ENCODE peak calls at places on chromosomes 2 and 18, in eight cellular contexts. One of them, this sample, is unnamed.

GRCh38 chr2:70085711-70086277 is 1.5 kb upstream of the PCBP1 start:
- DNase-seq in DMS153: no peak
- DNase-seq in ovary: no peak
- DNase-seq in NCI-H748 treated with DMSO at 0.1 percent for 48 hours: no peak
- DNase-seq in stimulated activated CD8-positive, alpha-beta memory T cell treated with anti-CD3 and anti-CD28 coated beads, Interleukin-4, amount 100 ng/mL, for 4 hours: no peak
- DNase-seq in GM03348: no peak
- DNase-seq in NCI-H82: peak
- DNase-seq in activated CD8-positive, alpha-beta memory T cell treated with anti-CD3 and anti-CD28 coated beads for 24 hours: peak
- DNase-seq in this sample: no peak

GRCh38 chr2:42847596-42848151 is 55.3 kb upstream of the HAAO start:
- DNase-seq in DMS153: no peak
- DNase-seq in ovary: no peak
- DNase-seq in NCI-H82: no peak
- DNase-seq in NCI-H748 treated with DMSO at 0.1 percent for 48 hours: no peak
- DNase-seq in activated CD8-positive, alpha-beta memory T cell treated with anti-CD3 and anti-CD28 coated beads for 24 hours: no peak
- DNase-seq in GM03348: no peak
- DNase-seq in stimulated activated CD8-positive, alpha-beta memory T cell treated with anti-CD3 and anti-CD28 coated beads, Interleukin-4, amount 100 ng/mL, for 4 hours: no peak
- DNase-seq in this sample: no peak

GRCh38 chr2:105373895-105374401 is 24.9 kb downstream of the FHL2 start:
- DNase-seq in stimulated activated CD8-positive, alpha-beta memory T cell treated with anti-CD3 and anti-CD28 coated beads, Interleukin-4, amount 100 ng/mL, for 4 hours: no peak
- DNase-seq in NCI-H82: no peak
- DNase-seq in activated CD8-positive, alpha-beta memory T cell treated with anti-CD3 and anti-CD28 coated beads for 24 hours: no peak
- DNase-seq in DMS153: no peak
- DNase-seq in GM03348: no peak
- DNase-seq in ovary: peak
- DNase-seq in NCI-H748 treated with DMSO at 0.1 percent for 48 hours: no peak
- DNase-seq in this sample: no peak

GRCh38 chr2:230443540-230443939 is 27.5 kb downstream of the SP100 start:
- DNase-seq in GM03348: peak
- DNase-seq in NCI-H748 treated with DMSO at 0.1 percent for 48 hours: no peak
- DNase-seq in stimulated activated CD8-positive, alpha-beta memory T cell treated with anti-CD3 and anti-CD28 coated beads, Interleukin-4, amount 100 ng/mL, for 4 hours: no peak
- DNase-seq in NCI-H82: no peak
- DNase-seq in ovary: no peak
- DNase-seq in DMS153: no peak
- DNase-seq in activated CD8-positive, alpha-beta memory T cell treated with anti-CD3 and anti-CD28 coated beads for 24 hours: no peak
- DNase-seq in this sample: no peak

GRCh38 chr2:144516981-144517824 is 2.7 kb downstream of the ZEB2 start:
- DNase-seq in ovary: peak
- DNase-seq in GM03348: peak
- DNase-seq in activated CD8-positive, alpha-beta memory T cell treated with anti-CD3 and anti-CD28 coated beads for 24 hours: peak
- DNase-seq in NCI-H748 treated with DMSO at 0.1 percent for 48 hours: no peak
- DNase-seq in NCI-H82: peak
- DNase-seq in stimulated activated CD8-positive, alpha-beta memory T cell treated with anti-CD3 and anti-CD28 coated beads, Interleukin-4, amount 100 ng/mL, for 4 hours: no peak
- DNase-seq in DMS153: peak
- DNase-seq in this sample: no peak

GRCh38 chr18:31610841-31611240 is 19.2 kb downstream of the TTR start:
- DNase-seq in activated CD8-positive, alpha-beta memory T cell treated with anti-CD3 and anti-CD28 coated beads for 24 hours: no peak
- DNase-seq in NCI-H82: peak
- DNase-seq in NCI-H748 treated with DMSO at 0.1 percent for 48 hours: no peak
- DNase-seq in DMS153: peak
- DNase-seq in ovary: no peak
- DNase-seq in GM03348: no peak
- DNase-seq in stimulated activated CD8-positive, alpha-beta memory T cell treated with anti-CD3 and anti-CD28 coated beads, Interleukin-4, amount 100 ng/mL, for 4 hours: no peak
- DNase-seq in this sample: peak

GRCh38 chr2:90207454-90208058 is 1516.1 kb downstream of the RPIA start:
- DNase-seq in NCI-H748 treated with DMSO at 0.1 percent for 48 hours: no peak
- DNase-seq in NCI-H82: peak
- DNase-seq in stimulated activated CD8-positive, alpha-beta memory T cell treated with anti-CD3 and anti-CD28 coated beads, Interleukin-4, amount 100 ng/mL, for 4 hours: no peak
- DNase-seq in ovary: no peak
- DNase-seq in GM03348: peak
- DNase-seq in DMS153: no peak
- DNase-seq in activated CD8-positive, alpha-beta memory T cell treated with anti-CD3 and anti-CD28 coated beads for 24 hours: no peak
- DNase-seq in this sample: no peak

GRCh38 chr18:46199515-46200147 is 95.4 kb downstream of the HAUS1 start:
- DNase-seq in DMS153: no peak
- DNase-seq in activated CD8-positive, alpha-beta memory T cell treated with anti-CD3 and anti-CD28 coated beads for 24 hours: no peak
- DNase-seq in GM03348: no peak
- DNase-seq in NCI-H82: peak
- DNase-seq in NCI-H748 treated with DMSO at 0.1 percent for 48 hours: no peak
- DNase-seq in ovary: no peak
- DNase-seq in stimulated activated CD8-positive, alpha-beta memory T cell treated with anti-CD3 and anti-CD28 coated beads, Interleukin-4, amount 100 ng/mL, for 4 hours: no peak
- DNase-seq in this sample: no peak

GRCh38 chr2:60365556-60365955 is 187.9 kb downstream of the BCL11A start:
- DNase-seq in DMS153: no peak
- DNase-seq in NCI-H748 treated with DMSO at 0.1 percent for 48 hours: no peak
- DNase-seq in activated CD8-positive, alpha-beta memory T cell treated with anti-CD3 and anti-CD28 coated beads for 24 hours: no peak
- DNase-seq in NCI-H82: no peak
- DNase-seq in stimulated activated CD8-positive, alpha-beta memory T cell treated with anti-CD3 and anti-CD28 coated beads, Interleukin-4, amount 100 ng/mL, for 4 hours: no peak
- DNase-seq in ovary: no peak
- DNase-seq in GM03348: peak
- DNase-seq in this sample: no peak

GRCh38 chr18:36078751-36079529 is 11.6 kb upstream of the RPRD1A start:
- DNase-seq in GM03348: peak
- DNase-seq in activated CD8-positive, alpha-beta memory T cell treated with anti-CD3 and anti-CD28 coated beads for 24 hours: no peak
- DNase-seq in ovary: no peak
- DNase-seq in NCI-H82: no peak
- DNase-seq in DMS153: no peak
- DNase-seq in stimulated activated CD8-positive, alpha-beta memory T cell treated with anti-CD3 and anti-CD28 coated beads, Interleukin-4, amount 100 ng/mL, for 4 hours: no peak
- DNase-seq in NCI-H748 treated with DMSO at 0.1 percent for 48 hours: no peak
- DNase-seq in this sample: no peak

GRCh38 chr2:36411962-36412444 is 56.4 kb downstream of the CRIM1 start:
- DNase-seq in stimulated activated CD8-positive, alpha-beta memory T cell treated with anti-CD3 and anti-CD28 coated beads, Interleukin-4, amount 100 ng/mL, for 4 hours: no peak
- DNase-seq in NCI-H748 treated with DMSO at 0.1 percent for 48 hours: no peak
- DNase-seq in DMS153: no peak
- DNase-seq in NCI-H82: no peak
- DNase-seq in activated CD8-positive, alpha-beta memory T cell treated with anti-CD3 and anti-CD28 coated beads for 24 hours: no peak
- DNase-seq in GM03348: no peak
- DNase-seq in ovary: no peak
- DNase-seq in this sample: no peak

GRCh38 chr2:128622916-128623620 is 304.4 kb upstream of the HS6ST1 start:
- DNase-seq in activated CD8-positive, alpha-beta memory T cell treated with anti-CD3 and anti-CD28 coated beads for 24 hours: no peak
- DNase-seq in GM03348: no peak
- DNase-seq in ovary: no peak
- DNase-seq in stimulated activated CD8-positive, alpha-beta memory T cell treated with anti-CD3 and anti-CD28 coated beads, Interleukin-4, amount 100 ng/mL, for 4 hours: no peak
- DNase-seq in DMS153: no peak
- DNase-seq in NCI-H748 treated with DMSO at 0.1 percent for 48 hours: no peak
- DNase-seq in NCI-H82: no peak
- DNase-seq in this sample: no peak

GRCh38 chr18:41378628-41379027 is 576.4 kb upstream of the PIK3C3 start:
- DNase-seq in NCI-H82: peak
- DNase-seq in activated CD8-positive, alpha-beta memory T cell treated with anti-CD3 and anti-CD28 coated beads for 24 hours: no peak
- DNase-seq in NCI-H748 treated with DMSO at 0.1 percent for 48 hours: peak
- DNase-seq in stimulated activated CD8-positive, alpha-beta memory T cell treated with anti-CD3 and anti-CD28 coated beads, Interleukin-4, amount 100 ng/mL, for 4 hours: no peak
- DNase-seq in DMS153: no peak
- DNase-seq in GM03348: no peak
- DNase-seq in ovary: no peak
- DNase-seq in this sample: no peak

GRCh38 chr2:175755169-175755568 is 246.9 kb downstream of the LNPK start:
- DNase-seq in activated CD8-positive, alpha-beta memory T cell treated with anti-CD3 and anti-CD28 coated beads for 24 hours: no peak
- DNase-seq in ovary: no peak
- DNase-seq in DMS153: no peak
- DNase-seq in NCI-H82: no peak
- DNase-seq in stimulated activated CD8-positive, alpha-beta memory T cell treated with anti-CD3 and anti-CD28 coated beads, Interleukin-4, amount 100 ng/mL, for 4 hours: no peak
- DNase-seq in GM03348: no peak
- DNase-seq in NCI-H748 treated with DMSO at 0.1 percent for 48 hours: no peak
- DNase-seq in this sample: no peak